ENCODE peak calls at places on chromosomes 1 and 21, in five cellular contexts. Y is MM.1S, L is sigmoid colon, Z is H1, U is pancreas. G is an unnamed sample.

GRCh38 chr1:111192074-111192473 is 8.4 kb downstream of the DENND2D start:
- DNase-seq in U (no peak), L (no peak), Y (no peak), Z (no peak), G (no peak)

GRCh38 chr1:6419803-6420593 is at the start of gene HES2:
- DNase-seq in Y (no peak), L (no peak), Z (no peak), U (no peak), G (no peak)

GRCh38 chr1:22636369-22636768 is at the start of gene C1QA:
- DNase-seq in Z (no peak), U (no peak), Y (no peak), L (peak; percentile 83), G (peak; percentile 88)

GRCh38 chr1:156705918-156706646 is 699 bp upstream of the CRABP2 start:
- DNase-seq in L (peak; percentile 88), Y (peak; percentile 39), U (peak; percentile 74), Z (peak; percentile 86), G (no peak)

GRCh38 chr1:111516008-111516535 is 12.6 kb upstream of the ADORA3 start:
- DNase-seq in Y (no peak), Z (peak; percentile 17), L (peak; percentile 71), U (no peak), G (peak; percentile 68)

GRCh38 chr1:145872421-145872891 is 13.2 kb downstream of the ANKRD35 start:
- DNase-seq in Z (no peak), Y (no peak), L (peak; percentile 89), U (no peak), G (no peak)

GRCh38 chr21:39001341-39001740 is 181.9 kb downstream of the PSMG1 start:
- DNase-seq in Y (no peak), L (no peak), Z (no peak), U (no peak), G (no peak)

GRCh38 chr1:14880456-14881316 is 272.9 kb upstream of the TMEM51 start:
- DNase-seq in Y (no peak), L (no peak), Z (no peak), U (no peak), G (no peak)

GRCh38 chr1:7098641-7099040 is 313.4 kb downstream of the CAMTA1 start:
- DNase-seq in Y (no peak), Z (no peak), U (peak; percentile 59), L (no peak), G (no peak)

GRCh38 chr1:65401612-65402011 is 18.9 kb upstream of the LEPR start:
- DNase-seq in L (no peak), U (no peak), Z (no peak), Y (no peak), G (no peak)

GRCh38 chr1:199083680-199084079 is 444.8 kb downstream of the PTPRC start:
- DNase-seq in U (no peak), Z (no peak), Y (no peak), L (no peak), G (no peak)

GRCh38 chr1:89698624-89699023 is 65.7 kb downstream of the LRRC8C start:
- DNase-seq in Z (no peak), L (no peak), U (no peak), Y (no peak), G (no peak)

GRCh38 chr1:7363481-7363880 is 407.6 kb upstream of the VAMP3 start:
- DNase-seq in U (no peak), L (no peak), Y (no peak), Z (no peak), G (no peak)

GRCh38 chr21:44533121-44533890 is 6.7 kb downstream of the KRTAP10-1 start:
- DNase-seq in U (no peak), L (peak; percentile 61), Z (no peak), Y (no peak), G (peak; percentile 57)

GRCh38 chr1:206001476-206001888 is 1.7 kb downstream of the RAB7B start:
- DNase-seq in L (no peak), U (no peak), Y (no peak), Z (no peak), G (peak; percentile 72)
- TF ChIP-seq CTCF in L (no peak), U (no peak), Y (no peak), Z (no peak), G (no peak)

DNA sequence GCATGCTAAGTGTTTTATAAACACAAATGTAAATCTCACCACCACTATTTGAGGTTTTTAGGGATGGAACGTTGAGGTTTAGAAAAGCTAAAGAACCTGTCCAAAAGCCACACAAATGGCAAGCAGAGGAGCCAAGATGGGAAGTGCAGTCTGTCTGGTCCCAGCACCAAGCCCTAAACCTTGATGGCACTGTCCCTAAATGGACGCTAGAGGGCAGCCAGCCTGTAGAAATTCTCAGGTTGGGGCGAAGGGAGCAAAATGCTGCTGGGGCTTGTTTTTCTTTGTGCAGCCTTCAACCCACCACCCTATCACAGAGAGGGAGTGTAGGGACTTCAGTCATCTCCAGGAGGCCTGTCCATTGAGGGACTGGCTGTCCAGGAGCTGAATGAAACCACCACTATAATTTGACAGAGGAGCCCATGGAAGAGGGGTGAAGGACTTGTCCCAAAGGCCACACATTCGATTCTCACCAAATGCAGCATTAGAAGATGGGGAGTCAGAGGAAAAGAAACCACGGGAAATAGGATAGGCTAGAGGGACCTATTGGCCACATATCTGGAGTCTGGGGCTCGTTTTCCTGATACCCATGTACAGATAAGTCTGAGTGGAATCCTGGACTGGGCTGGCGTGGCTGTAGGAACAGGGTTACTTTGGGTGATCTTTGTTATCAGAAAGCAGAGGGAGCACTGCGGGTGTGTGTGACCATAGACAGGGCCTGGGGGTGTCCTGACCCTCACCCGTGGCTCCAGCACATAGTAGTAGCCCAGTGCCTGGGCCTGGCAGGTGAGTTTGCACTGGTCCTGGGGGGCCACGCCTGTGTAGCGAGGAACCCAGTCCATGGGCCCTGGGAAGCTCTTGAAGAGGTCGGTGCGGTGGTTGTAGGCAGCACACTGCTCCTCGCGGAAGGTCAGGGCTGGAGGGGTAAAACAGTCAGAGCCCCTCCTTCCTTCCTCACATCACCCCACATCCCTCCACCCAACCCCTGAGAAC is 6.1 kb downstream of the ADAMTS4 start:
- DNase-seq in L (peak; percentile 85), U (no peak), Z (no peak), Y (peak; percentile 89), G (no peak)
- H3K27ac ChIP-seq in L (peak overlapping the region; percentile 1), U (no peak overlapping the region), Z (no peak overlapping the region), Y (no peak overlapping the region), G (peak overlapping the region; percentile 24)

GRCh38 chr1:225735252-225736149 is 42.1 kb upstream of the SRP9 start:
- DNase-seq in Z (no peak), Y (no peak), L (peak; percentile 84), U (peak; percentile 34), G (peak; percentile 70)
- TF ChIP-seq CTCF in Z (no peak), Y (no peak), L (no peak), U (no peak), G (no peak)

GRCh38 chr1:20620005-20620404 is 13.3 kb upstream of the PINK1 start:
- DNase-seq in Y (no peak), L (no peak), Z (no peak), U (no peak), G (no peak)

GRCh38 chr1:20624709-20625108 is 8.5 kb upstream of the PINK1 start:
- DNase-seq in Z (no peak), Y (no peak), L (no peak), U (no peak), G (no peak)

GRCh38 chr1:20618550-20618949 is 14.7 kb upstream of the PINK1 start:
- DNase-seq in U (no peak), Y (no peak), Z (no peak), L (no peak), G (no peak)

GRCh38 chr1:20617157-20617487 is 16.1 kb upstream of the PINK1 start:
- DNase-seq in U (no peak), Z (no peak), Y (no peak), L (no peak), G (no peak)

DNA sequence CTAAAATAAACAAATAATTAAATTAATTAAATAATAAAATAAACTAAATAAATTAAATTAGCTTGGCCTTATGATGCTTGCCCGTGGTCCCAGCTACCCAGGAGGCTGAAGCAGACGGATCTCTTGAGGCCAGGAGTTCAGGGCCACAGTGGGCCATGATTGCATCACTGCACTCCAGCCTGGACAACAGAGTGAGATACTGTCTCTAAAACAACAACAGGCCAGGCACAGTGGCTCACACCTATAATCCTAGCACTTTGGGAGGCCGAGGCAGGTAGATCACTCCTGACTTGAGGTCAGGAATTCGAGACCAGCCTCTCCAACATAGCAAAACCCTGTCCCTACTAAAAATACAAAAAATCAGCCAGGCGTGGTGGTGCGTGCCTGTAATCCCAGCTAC is 12.2 kb upstream of the PINK1 start:
- DNase-seq in L (no peak), U (no peak), Y (no peak), Z (no peak), G (no peak)
- H3K27ac ChIP-seq in L (no peak overlapping the region), U (no peak overlapping the region), Y (no peak overlapping the region), Z (no peak overlapping the region), G (no peak overlapping the region)

GRCh38 chr1:192461684-192462083 is 113.9 kb upstream of the RGS1 start:
- DNase-seq in L (no peak), Y (no peak), Z (no peak), U (no peak), G (no peak)
- TF ChIP-seq CTCF in L (no peak), Y (no peak), Z (no peak), U (no peak), G (no peak)

G was measured in upper lobe of right lung.